ENCODE peak calls at places on chromosomes 12 and 14, in four cellular contexts. Y is GM12878, I is K562, T is HL-60. Q is an unnamed sample.

GRCh38 chr12:109302358-109302757 is 6.7 kb downstream of the FOXN4 start:
- DNase-seq in Y (no peak), I (peak; percentile 57), T (no peak), Q (no peak)

GRCh38 chr12:122740351-122740750 is 9.7 kb upstream of the HCAR1 start:
- DNase-seq in Y (no peak), I (peak; percentile 69), T (no peak), Q (no peak)

GRCh38 chr12:13033266-13033875 is 10.8 kb upstream of the FAM234B start:
- DNase-seq in Y (no peak), I (no peak), T (no peak), Q (no peak)

GRCh38 chr12:104667139-104667538 is 210.4 kb downstream of the CHST11 start:
- DNase-seq in Y (no peak), I (no peak), T (no peak), Q (no peak)

GRCh38 chr12:63206494-63206893 is 55.5 kb upstream of the AVPR1A start:
- DNase-seq in Y (no peak), I (no peak), T (no peak), Q (no peak)

GRCh38 chr12:96522283-96522682 is 32.9 kb downstream of the CFAP54 start:
- DNase-seq in Y (no peak), I (no peak), T (no peak), Q (no peak)

GRCh38 chr12:4518106-4518728 is 20.5 kb upstream of the RAD51AP1 start:
- DNase-seq in Y (no peak), I (no peak), T (no peak), Q (no peak)

GRCh38 chr14:105201928-105202513 is 20.9 kb upstream of the NUDT14 start:
- DNase-seq in Y (peak; percentile 8), I (no peak), T (peak; percentile 87), Q (no peak)

GRCh38 chr12:50242751-50243191 is 40.5 kb downstream of the LIMA1 start:
- DNase-seq in Y (no peak), I (no peak), T (no peak), Q (no peak)

GRCh38 chr14:68687746-68688145 is 105.1 kb downstream of the ZFP36L1 start:
- DNase-seq in Y (no peak), I (no peak), T (no peak), Q (no peak)

GRCh38 chr12:52423661-52424503 is 10.3 kb downstream of the KRT75 start:
- DNase-seq in Y (no peak), I (no peak), T (no peak), Q (no peak)

GRCh38 chr12:24360057-24360456 is 410.6 kb upstream of the SOX5 start:
- DNase-seq in Y (no peak), I (no peak), T (no peak), Q (no peak)

GRCh38 chr12:42407306-42407705 is 81.3 kb downstream of the PPHLN1 start:
- DNase-seq in Y (no peak), I (no peak), T (no peak), Q (no peak)

GRCh38 chr14:70188292-70188607 is 501 bp downstream of the SLC8A3 start:
- DNase-seq in Y (no peak), I (no peak), T (no peak), Q (peak; percentile 43)

GRCh38 chr12:5123921-5124320 is 80.2 kb downstream of the KCNA5 start:
- DNase-seq in Y (no peak), I (no peak), T (no peak), Q (no peak)

GRCh38 chr12:88108021-88108420 is 33.9 kb downstream of the CEP290 start:
- DNase-seq in Y (no peak), I (no peak), T (no peak), Q (no peak)

GRCh38 chr12:104736307-104736706 is 221.8 kb downstream of the SLC41A2 start:
- DNase-seq in Y (no peak), I (no peak), T (no peak), Q (no peak)

GRCh38 chr14:35158951-35159653 is 36.8 kb downstream of the PRORP start:
- DNase-seq in Y (no peak), I (no peak), T (no peak), Q (no peak)

GRCh38 chr12:131831635-131832041 is 3.4 kb downstream of the MMP17 start:
- DNase-seq in Y (no peak), I (peak; percentile 45), T (no peak), Q (no peak)

GRCh38 chr14:32028599-32028998 is 48.5 kb upstream of the ARHGAP5 start:
- DNase-seq in Y (no peak), I (no peak), T (peak; percentile 54), Q (no peak)

GRCh38 chr12:119177724-119178380 is 879 bp upstream of the HSPB8 start:
- DNase-seq in Y (no peak), I (no peak), T (no peak), Q (no peak)

GRCh38 chr12:128959931-128960330 is 106.7 kb downstream of the GLT1D1 start:
- DNase-seq in Y (no peak), I (no peak), T (no peak), Q (no peak)

GRCh38 chr12:38921025-38921677 is 15.8 kb upstream of the CPNE8 start:
- DNase-seq in Y (no peak), I (peak; percentile 18), T (peak; percentile 44), Q (no peak)

GRCh38 chr14:37411079-37411735 is 183.8 kb downstream of the FOXA1 start:
- DNase-seq in Y (no peak), I (no peak), T (no peak), Q (no peak)

GRCh38 chr12:122174155-122174845 is at the start of gene IL31:
- DNase-seq in Y (no peak), I (no peak), T (no peak), Q (no peak)

GRCh38 chr14:31090872-31091764 is 64.9 kb upstream of the STRN3 start:
- DNase-seq in Y (no peak), I (no peak), T (peak; percentile 78), Q (no peak)

GRCh38 chr12:122366685-122367475 is 55.6 kb downstream of the CLIP1 start:
- DNase-seq in Y (no peak), I (peak; percentile 32), T (peak; percentile 6), Q (no peak)

GRCh38 chr12:90062799-90063198 is 354.2 kb upstream of the ATP2B1 start:
- DNase-seq in Y (no peak), I (no peak), T (no peak), Q (no peak)

GRCh38 chr12:11702959-11703358 is 53.5 kb downstream of the ETV6 start:
- DNase-seq in Y (no peak), I (no peak), T (no peak), Q (no peak)

GRCh38 chr12:126204326-126204725 is 1139.1 kb downstream of the AACS start:
- DNase-seq in Y (no peak), I (no peak), T (no peak), Q (no peak)

GRCh38 chr14:91728616-91729183 is 3.2 kb downstream of the CATSPERB start:
- DNase-seq in Y (no peak), I (no peak), T (no peak), Q (no peak)

GRCh38 chr12:51341259-51342007 is 5.0 kb downstream of the CELA1 start:
- DNase-seq in Y (peak; percentile 65), I (peak; percentile 71), T (peak; percentile 76), Q (no peak)
- TF ChIP-seq POLR2AphosphoS5 in Y (no peak), I (no peak), T (no peak), Q (no peak)

DNA sequence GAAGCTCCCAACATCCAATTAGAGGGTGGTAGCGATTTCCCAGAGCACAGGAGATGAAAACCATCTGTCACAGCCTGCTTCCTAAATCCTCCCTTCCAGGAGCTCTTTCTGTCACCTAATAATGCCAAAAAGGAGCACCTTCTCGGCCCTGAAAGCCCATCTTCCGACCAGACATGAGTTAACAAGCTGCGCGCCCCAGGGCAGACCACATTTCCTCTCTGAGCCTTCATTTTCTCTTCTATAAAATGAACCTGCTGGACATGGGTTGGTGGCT is 45.4 kb upstream of the VASH1 start:
- DNase-seq in Y (no peak), I (no peak), T (no peak), Q (no peak)
- TF ChIP-seq SPI1 in Y (no peak), I (no peak), T (no peak), Q (no peak)

GRCh38 chr12:45671254-45671653 is 58.3 kb upstream of the ARID2 start:
- DNase-seq in Y (no peak), I (no peak), T (no peak), Q (no peak)
- TF ChIP-seq POLR2AphosphoS5 in Y (no peak), I (no peak), T (no peak), Q (no peak)

GRCh38 chr12:26269554-26270284 is 74.3 kb downstream of the SSPN start:
- DNase-seq in Y (no peak), I (no peak), T (no peak), Q (no peak)

GRCh38 chr12:26273811-26274210 is 78.4 kb downstream of the SSPN start:
- DNase-seq in Y (no peak), I (peak; percentile 15), T (no peak), Q (no peak)

GRCh38 chr12:26271889-26272492 is 76.6 kb downstream of the SSPN start:
- DNase-seq in Y (peak; percentile 69), I (no peak), T (no peak), Q (no peak)

GRCh38 chr12:26268841-26269553 is 73.6 kb downstream of the SSPN start:
- DNase-seq in Y (no peak), I (no peak), T (no peak), Q (no peak)

GRCh38 chr12:26271024-26271423 is 75.7 kb downstream of the SSPN start:
- DNase-seq in Y (no peak), I (no peak), T (no peak), Q (no peak)
- TF ChIP-seq SPI1 in Y (no peak), I (no peak), T (no peak), Q (no peak)

GRCh38 chr14:62505045-62505444 is 540.2 kb downstream of the KCNH5 start:
- DNase-seq in Y (no peak), I (no peak), T (no peak), Q (no peak)

GRCh38 chr14:62497708-62498107 is 547.5 kb downstream of the KCNH5 start:
- DNase-seq in Y (no peak), I (no peak), T (no peak), Q (no peak)

DNA sequence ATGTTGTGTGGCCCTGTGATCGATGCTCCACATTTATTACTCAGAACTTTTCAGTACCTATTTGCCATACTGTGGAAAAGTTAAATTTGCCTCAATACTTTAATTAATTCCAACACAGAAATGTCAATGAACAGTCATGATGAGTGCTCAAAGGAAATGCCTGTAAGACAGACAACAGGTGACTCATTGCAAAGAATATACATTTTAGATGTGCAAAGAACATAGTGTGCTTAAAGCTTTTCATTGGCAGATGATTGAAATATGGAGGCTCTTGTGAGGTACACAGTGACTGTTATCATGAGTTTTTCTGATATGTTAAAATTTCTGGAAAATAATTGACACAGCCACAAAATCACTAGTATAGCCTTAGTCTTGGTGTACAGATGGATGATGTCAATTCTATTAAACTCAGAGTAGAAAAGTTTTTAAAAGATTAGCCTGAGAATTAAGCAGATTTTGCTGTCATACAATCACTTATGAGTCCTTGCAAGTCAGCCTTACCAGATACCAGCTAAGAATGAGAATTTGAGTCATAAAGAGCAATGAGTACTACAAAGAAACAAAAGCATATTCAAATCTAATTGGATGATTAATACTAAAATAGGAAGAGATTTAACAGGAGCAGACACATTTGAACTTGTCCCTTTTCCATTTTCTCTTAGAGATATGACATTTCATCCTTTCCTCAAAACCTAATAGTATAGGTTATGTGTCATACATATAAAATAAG is 544.1 kb downstream of the KCNH5 start:
- DNase-seq in Y (no peak), I (no peak), T (no peak), Q (no peak)
- TF ChIP-seq POLR2AphosphoS5 in Y (no peak), I (no peak), T (no peak), Q (no peak)

DNA sequence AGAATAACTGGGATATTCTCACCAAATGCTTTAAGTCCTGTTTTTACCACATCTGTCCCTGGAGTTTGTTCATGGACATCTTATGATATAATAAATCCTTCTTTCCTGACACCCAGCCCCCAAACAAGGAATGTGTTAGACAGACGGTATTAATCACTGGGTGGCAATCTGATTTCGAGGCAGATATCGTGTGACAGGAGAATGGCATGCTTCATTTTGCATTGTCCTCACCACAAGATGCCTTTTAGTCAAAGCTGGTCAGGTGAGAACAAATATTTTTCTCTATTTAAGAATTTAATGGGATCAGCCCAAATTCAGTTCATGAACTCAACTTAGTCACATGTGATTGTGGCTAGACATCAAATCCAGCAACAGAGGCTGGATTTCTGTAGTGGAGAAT is 165.5 kb downstream of the BMP4 start:
- DNase-seq in Y (no peak), I (no peak), T (no peak), Q (no peak)
- TF ChIP-seq SPI1 in Y (no peak), I (no peak), T (no peak), Q (no peak)